ENCODE peak calls at places on chromosome 10, in four cellular contexts. One of them, this sample, is unnamed.

GRCh38 chr10:5958077-5958476 is 19.3 kb downstream of the IL15RA start:
- DNase-seq in retinal pigment epithelial cell: no peak
- DNase-seq in uterus: no peak
- DNase-seq in psoas muscle: no peak
- DNase-seq in this sample: no peak

GRCh38 chr10:48612241-48612943 is 7.5 kb upstream of the ARHGAP22 start:
- DNase-seq in psoas muscle: no peak
- DNase-seq in uterus: no peak
- DNase-seq in retinal pigment epithelial cell: no peak
- DNase-seq in this sample: no peak

GRCh38 chr10:79127151-79127961 is 58.6 kb downstream of the ZMIZ1 start:
- DNase-seq in uterus: peak; percentile 79
- DNase-seq in retinal pigment epithelial cell: no peak
- DNase-seq in psoas muscle: peak; percentile 80
- DNase-seq in this sample: no peak

GRCh38 chr10:124072541-124072940 is 20.9 kb downstream of the CHST15 start:
- DNase-seq in uterus: no peak
- DNase-seq in retinal pigment epithelial cell: no peak
- DNase-seq in psoas muscle: no peak
- DNase-seq in this sample: no peak

GRCh38 chr10:28743576-28743975 is 66.3 kb downstream of the BAMBI start:
- DNase-seq in uterus: no peak
- DNase-seq in retinal pigment epithelial cell: no peak
- DNase-seq in psoas muscle: no peak
- DNase-seq in this sample: no peak

GRCh38 chr10:69468771-69469129 is 17.5 kb downstream of the TSPAN15 start:
- DNase-seq in retinal pigment epithelial cell: peak; percentile 78
- DNase-seq in uterus: no peak
- DNase-seq in psoas muscle: no peak
- DNase-seq in this sample: no peak

GRCh38 chr10:128147669-128148068 is 21.4 kb upstream of the MKI67 start:
- DNase-seq in retinal pigment epithelial cell: no peak
- DNase-seq in uterus: no peak
- DNase-seq in psoas muscle: no peak
- DNase-seq in this sample: no peak

GRCh38 chr10:73907841-73908517 is 3.0 kb upstream of the PLAU start:
- DNase-seq in uterus: no peak
- DNase-seq in psoas muscle: peak; percentile 70
- DNase-seq in retinal pigment epithelial cell: no peak
- DNase-seq in this sample: no peak

GRCh38 chr10:1531883-1532597 is 205.3 kb downstream of the ADARB2 start:
- DNase-seq in uterus: no peak
- DNase-seq in psoas muscle: no peak
- DNase-seq in retinal pigment epithelial cell: no peak
- DNase-seq in this sample: no peak

GRCh38 chr10:32409741-32410140 is 36.2 kb upstream of the CCDC7 start:
- DNase-seq in psoas muscle: no peak
- DNase-seq in uterus: no peak
- DNase-seq in retinal pigment epithelial cell: no peak
- DNase-seq in this sample: no peak

GRCh38 chr10:132232981-132233380 is 46.2 kb downstream of the DPYSL4 start:
- DNase-seq in retinal pigment epithelial cell: no peak
- DNase-seq in uterus: no peak
- DNase-seq in psoas muscle: no peak
- DNase-seq in this sample: no peak

GRCh38 chr10:124596914-124597676 is 135.5 kb downstream of the LHPP start:
- DNase-seq in uterus: no peak
- DNase-seq in retinal pigment epithelial cell: no peak
- DNase-seq in psoas muscle: peak; percentile 4
- DNase-seq in this sample: no peak

GRCh38 chr10:27801171-27801785 is 55.7 kb upstream of the MKX start:
- DNase-seq in retinal pigment epithelial cell: no peak
- DNase-seq in psoas muscle: no peak
- DNase-seq in uterus: no peak
- DNase-seq in this sample: no peak

GRCh38 chr10:84139126-84140035 is at the start of gene GHITM:
- DNase-seq in retinal pigment epithelial cell: peak; percentile 95
- DNase-seq in psoas muscle: peak; percentile 99
- DNase-seq in uterus: peak; percentile 99
- DNase-seq in this sample: peak; percentile 66

GRCh38 chr10:78190051-78190450 is 156.4 kb downstream of the RPS24 start:
- DNase-seq in psoas muscle: no peak
- DNase-seq in uterus: no peak
- DNase-seq in retinal pigment epithelial cell: no peak
- DNase-seq in this sample: no peak

GRCh38 chr10:125060038-125060437 is 100.3 kb downstream of the CTBP2 start:
- DNase-seq in retinal pigment epithelial cell: no peak
- DNase-seq in uterus: no peak
- DNase-seq in psoas muscle: no peak
- DNase-seq in this sample: no peak

This sample was measured in NCI-H2029 treated with DMSO at 0.1 percent for 48 hours.